ENCODE peak calls at places on chromosomes 5 and 9, in six cellular contexts. One of them, this sample, is unnamed.

GRCh38 chr5:150648294-150649107 is 8.0 kb downstream of the SYNPO start:
- DNase-seq in IMR-90: no peak
- DNase-seq in neuronal stem cell: no peak
- DNase-seq in H1: no peak
- DNase-seq in mesenchymal stem cell: no peak
- DNase-seq in trophoblast cell: no peak
- DNase-seq in this sample: no peak

GRCh38 chr5:151684690-151685361 is 1.9 kb downstream of the SPARC start:
- DNase-seq in IMR-90: peak; percentile 97
- DNase-seq in neuronal stem cell: peak; percentile 86
- DNase-seq in H1: peak; percentile 72
- DNase-seq in mesenchymal stem cell: peak; percentile 99
- DNase-seq in trophoblast cell: peak; percentile 68
- DNase-seq in this sample: peak; percentile 99

GRCh38 chr5:149724884-149725283 is 5.2 kb upstream of the PPARGC1B start:
- DNase-seq in IMR-90: no peak
- DNase-seq in neuronal stem cell: no peak
- DNase-seq in H1: no peak
- DNase-seq in mesenchymal stem cell: no peak
- DNase-seq in trophoblast cell: no peak
- DNase-seq in this sample: no peak

GRCh38 chr5:136210259-136210658 is 17.3 kb upstream of the SMIM32 start:
- DNase-seq in IMR-90: no peak
- DNase-seq in neuronal stem cell: no peak
- DNase-seq in H1: no peak
- DNase-seq in mesenchymal stem cell: peak; percentile 7
- DNase-seq in trophoblast cell: no peak
- DNase-seq in this sample: no peak

GRCh38 chr9:36154213-36154952 is 14.8 kb upstream of the CCIN start:
- DNase-seq in IMR-90: peak; percentile 71
- DNase-seq in neuronal stem cell: no peak
- DNase-seq in H1: no peak
- DNase-seq in mesenchymal stem cell: peak; percentile 96
- DNase-seq in trophoblast cell: no peak
- DNase-seq in this sample: peak; percentile 40

GRCh38 chr5:73387630-73388370 is 60.8 kb downstream of the FOXD1 start:
- DNase-seq in IMR-90: peak; percentile 48
- DNase-seq in neuronal stem cell: no peak
- DNase-seq in H1: no peak
- DNase-seq in mesenchymal stem cell: peak; percentile 54
- DNase-seq in trophoblast cell: no peak
- DNase-seq in this sample: no peak

GRCh38 chr9:113444736-113445135 is 18.8 kb upstream of the RGS3 start:
- DNase-seq in IMR-90: no peak
- DNase-seq in neuronal stem cell: no peak
- DNase-seq in H1: no peak
- DNase-seq in mesenchymal stem cell: no peak
- DNase-seq in trophoblast cell: no peak
- DNase-seq in this sample: no peak

GRCh38 chr5:153043876-153044275 is 446.6 kb upstream of the GRIA1 start:
- DNase-seq in IMR-90: no peak
- DNase-seq in neuronal stem cell: no peak
- DNase-seq in H1: no peak
- DNase-seq in mesenchymal stem cell: peak; percentile 20
- DNase-seq in trophoblast cell: peak; percentile 71
- DNase-seq in this sample: no peak

GRCh38 chr9:13330396-13331004 is 51.0 kb upstream of the MPDZ start:
- DNase-seq in IMR-90: no peak
- DNase-seq in neuronal stem cell: no peak
- DNase-seq in H1: no peak
- DNase-seq in mesenchymal stem cell: no peak
- DNase-seq in trophoblast cell: no peak
- DNase-seq in this sample: peak; percentile 55

GRCh38 chr5:150180241-150181027 is 9.4 kb upstream of the SLC6A7 start:
- DNase-seq in IMR-90: peak; percentile 12
- DNase-seq in neuronal stem cell: no peak
- DNase-seq in H1: no peak
- DNase-seq in mesenchymal stem cell: peak; percentile 27
- DNase-seq in trophoblast cell: no peak
- DNase-seq in this sample: no peak

GRCh38 chr9:137463194-137463930 is 4.2 kb upstream of the NSMF start:
- DNase-seq in IMR-90: no peak
- DNase-seq in neuronal stem cell: no peak
- DNase-seq in H1: no peak
- DNase-seq in mesenchymal stem cell: no peak
- DNase-seq in trophoblast cell: no peak
- DNase-seq in this sample: no peak

GRCh38 chr5:168852329-168852728 is 273.2 kb upstream of the PANK3 start:
- DNase-seq in IMR-90: no peak
- DNase-seq in neuronal stem cell: no peak
- DNase-seq in H1: no peak
- DNase-seq in mesenchymal stem cell: no peak
- DNase-seq in trophoblast cell: no peak
- DNase-seq in this sample: no peak

GRCh38 chr9:115164511-115164974 is 46.6 kb upstream of the TNC start:
- DNase-seq in IMR-90: peak; percentile 33
- DNase-seq in neuronal stem cell: no peak
- DNase-seq in H1: no peak
- DNase-seq in mesenchymal stem cell: peak; percentile 73
- DNase-seq in trophoblast cell: no peak
- DNase-seq in this sample: peak; percentile 79

GRCh38 chr9:123364241-123364824 is 8.3 kb downstream of the CRB2 start:
- DNase-seq in IMR-90: peak; percentile 61
- DNase-seq in neuronal stem cell: no peak
- DNase-seq in H1: no peak
- DNase-seq in mesenchymal stem cell: peak; percentile 87
- DNase-seq in trophoblast cell: no peak
- DNase-seq in this sample: no peak

GRCh38 chr5:167853421-167853820 is 438.0 kb upstream of the WWC1 start:
- DNase-seq in IMR-90: peak; percentile 59
- DNase-seq in neuronal stem cell: no peak
- DNase-seq in H1: no peak
- DNase-seq in mesenchymal stem cell: peak; percentile 76
- DNase-seq in trophoblast cell: no peak
- DNase-seq in this sample: no peak

DNA sequence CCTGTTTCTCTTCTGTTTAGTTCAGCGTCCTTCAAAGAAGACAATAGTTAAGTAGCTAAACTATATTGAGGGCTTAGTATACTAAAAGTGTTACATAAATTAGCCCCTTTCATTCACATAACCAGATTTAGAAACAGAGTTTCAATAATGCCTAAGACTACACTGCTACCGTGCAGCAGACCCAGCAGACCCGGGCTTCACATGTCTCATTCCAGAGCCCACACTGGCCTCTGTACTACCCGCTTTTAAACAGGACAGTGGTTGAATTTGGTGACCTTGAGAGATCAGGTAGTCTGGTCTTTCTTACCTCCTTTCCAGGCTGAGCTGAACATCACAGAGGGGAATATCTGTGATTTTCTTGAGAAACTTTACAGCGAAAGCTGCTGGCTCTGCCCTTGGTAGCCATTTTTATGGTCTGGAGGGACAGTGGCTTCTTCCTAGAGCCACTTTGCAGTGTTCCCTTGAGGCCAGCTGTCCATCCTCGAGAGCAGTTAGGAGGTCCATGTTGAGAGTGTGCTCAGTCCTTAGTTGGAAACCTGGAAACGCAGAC is 56.5 kb downstream of the SLC22A5 start:
- DNase-seq in IMR-90: no peak
- DNase-seq in neuronal stem cell: no peak
- DNase-seq in H1: peak; percentile 29
- DNase-seq in mesenchymal stem cell: no peak
- DNase-seq in trophoblast cell: no peak
- DNase-seq in this sample: no peak
- H3K4me3 ChIP-seq in IMR-90: no peak overlapping the region
- H3K4me3 ChIP-seq in neuronal stem cell: no peak overlapping the region
- H3K4me3 ChIP-seq in H1: no peak overlapping the region
- H3K4me3 ChIP-seq in mesenchymal stem cell: no peak overlapping the region
- H3K4me3 ChIP-seq in trophoblast cell: no peak overlapping the region
- H3K4me3 ChIP-seq in this sample: no peak overlapping the region

DNA sequence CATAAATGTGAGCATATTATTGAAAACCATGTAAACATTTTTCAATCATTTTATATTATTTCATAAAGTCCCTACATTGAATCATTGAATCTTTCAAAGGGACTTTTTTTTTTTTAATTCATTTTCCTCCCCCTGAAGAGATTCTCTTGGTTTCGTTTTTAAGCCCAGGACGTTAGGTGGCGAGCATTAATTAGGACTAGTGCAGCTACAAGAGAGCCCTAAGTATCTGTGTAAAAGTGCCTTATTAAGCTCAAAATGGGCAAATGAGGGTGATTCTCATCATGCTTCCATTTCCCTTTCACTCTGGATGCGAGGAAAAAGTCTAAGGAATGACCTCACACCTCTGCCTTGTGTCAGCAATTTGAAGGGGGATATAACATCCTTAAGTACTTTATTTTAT is 517.9 kb upstream of the ITGA1 start:
- DNase-seq in IMR-90: no peak
- DNase-seq in neuronal stem cell: no peak
- DNase-seq in H1: no peak
- DNase-seq in mesenchymal stem cell: peak; percentile 3
- DNase-seq in trophoblast cell: no peak
- DNase-seq in this sample: peak; percentile 4
- H3K4me1 ChIP-seq in IMR-90: no peaks in the 10 kb centered on the region
- H3K4me1 ChIP-seq in neuronal stem cell: peaks cover 9% of the 10 kb centered on the region
- H3K4me1 ChIP-seq in H1: no peaks in the 10 kb centered on the region
- H3K4me1 ChIP-seq in mesenchymal stem cell: no peaks in the 10 kb centered on the region
- H3K4me1 ChIP-seq in trophoblast cell: no peaks in the 10 kb centered on the region
- H3K4me1 ChIP-seq in this sample: no peaks in the 10 kb centered on the region

GRCh38 chr5:173746050-173746449 is 129.6 kb upstream of the BOD1 start:
- DNase-seq in IMR-90: peak; percentile 54
- DNase-seq in neuronal stem cell: no peak
- DNase-seq in H1: no peak
- DNase-seq in mesenchymal stem cell: peak; percentile 12
- DNase-seq in trophoblast cell: no peak
- DNase-seq in this sample: peak; percentile 79
- H4K8ac ChIP-seq in IMR-90: no peak overlapping the region
- H4K8ac ChIP-seq in neuronal stem cell: no peak overlapping the region
- H4K8ac ChIP-seq in H1: no peak overlapping the region
- H4K8ac ChIP-seq in mesenchymal stem cell: no peak overlapping the region
- H4K8ac ChIP-seq in trophoblast cell: no peak overlapping the region
- H4K8ac ChIP-seq in this sample: no peak overlapping the region

DNA sequence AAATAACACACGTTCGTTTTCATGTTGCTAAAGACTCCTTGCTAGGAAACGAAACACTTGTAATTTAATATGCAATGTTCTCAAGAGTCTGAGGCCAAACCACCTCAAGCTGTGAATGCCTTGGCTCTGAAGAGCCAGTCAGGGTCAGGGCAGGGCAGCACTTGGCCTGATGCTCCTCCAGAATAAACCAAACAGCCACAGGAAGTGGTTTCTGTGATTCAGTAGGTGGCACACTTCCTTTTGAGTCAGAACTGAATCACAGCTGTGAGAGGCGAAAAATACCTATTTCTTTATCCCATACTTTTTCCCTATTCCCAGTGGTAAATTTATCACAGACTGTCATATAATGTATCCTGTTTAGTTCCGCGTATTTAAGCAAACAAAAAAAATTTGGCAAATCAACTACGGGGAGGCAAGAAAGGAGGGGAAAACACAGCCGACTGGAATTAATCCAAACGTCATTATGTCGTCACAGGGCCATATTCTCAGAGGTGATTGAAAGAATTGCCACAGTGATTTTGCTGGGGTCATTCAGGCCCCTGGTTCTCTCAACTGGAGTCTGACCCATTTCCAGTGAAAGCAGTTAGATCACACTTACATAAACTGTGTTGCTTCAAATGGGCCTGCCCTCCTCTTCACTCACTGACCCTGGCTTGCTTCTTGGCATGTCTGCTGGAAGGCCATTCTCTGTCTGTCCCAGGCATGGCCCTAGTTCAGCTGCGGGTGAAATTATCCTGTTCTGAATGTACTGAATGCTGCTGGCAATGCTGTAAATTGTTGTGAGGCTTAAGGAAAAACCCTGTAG is 71.2 kb downstream of the ARRDC3 start:
- DNase-seq in IMR-90: peak; percentile 99
- DNase-seq in neuronal stem cell: no peak
- DNase-seq in H1: no peak
- DNase-seq in mesenchymal stem cell: peak; percentile 98
- DNase-seq in trophoblast cell: peak; percentile 12
- DNase-seq in this sample: peak; percentile 71
- H3K4me3 ChIP-seq in IMR-90: no peak overlapping the region
- H3K4me3 ChIP-seq in neuronal stem cell: no peak overlapping the region
- H3K4me3 ChIP-seq in H1: no peak overlapping the region
- H3K4me3 ChIP-seq in mesenchymal stem cell: no peak overlapping the region
- H3K4me3 ChIP-seq in trophoblast cell: no peak overlapping the region
- H3K4me3 ChIP-seq in this sample: no peak overlapping the region